ENCODE peak calls at places on chromosomes 4 and X, in seven cellular contexts. One of them, this sample, is unnamed.

GRCh38 chrX:132909643-132910042 is 48.8 kb downstream of the HS6ST2 start:
- DNase-seq in fibroblast of mammary gland: peak
- DNase-seq in MCF 10A: peak
- DNase-seq in mucosa of descending colon: no peak
- DNase-seq in lower leg skin: no peak
- DNase-seq in GM06990: no peak
- DNase-seq in pancreas: no peak
- DNase-seq in this sample: no peak

GRCh38 chrX:65985922-65986588 is 53.8 kb downstream of the VSIG4 start:
- DNase-seq in fibroblast of mammary gland: peak
- DNase-seq in MCF 10A: peak
- DNase-seq in mucosa of descending colon: peak
- DNase-seq in lower leg skin: no peak
- DNase-seq in GM06990: peak
- DNase-seq in pancreas: peak
- DNase-seq in this sample: no peak

GRCh38 chr4:74661427-74662171 is 132.7 kb downstream of the BTC start:
- DNase-seq in fibroblast of mammary gland: peak
- DNase-seq in MCF 10A: peak
- DNase-seq in mucosa of descending colon: no peak
- DNase-seq in lower leg skin: no peak
- DNase-seq in GM06990: no peak
- DNase-seq in pancreas: no peak
- DNase-seq in this sample: no peak

GRCh38 chr4:161604516-161605300 is 559.1 kb downstream of the FSTL5 start:
- DNase-seq in fibroblast of mammary gland: no peak
- DNase-seq in MCF 10A: no peak
- DNase-seq in mucosa of descending colon: no peak
- DNase-seq in lower leg skin: no peak
- DNase-seq in GM06990: no peak
- DNase-seq in pancreas: no peak
- DNase-seq in this sample: no peak

GRCh38 chrX:124217289-124218251 is 114.9 kb upstream of the TEX13D start:
- DNase-seq in fibroblast of mammary gland: no peak
- DNase-seq in MCF 10A: no peak
- DNase-seq in mucosa of descending colon: peak
- DNase-seq in lower leg skin: no peak
- DNase-seq in GM06990: peak
- DNase-seq in pancreas: no peak
- DNase-seq in this sample: no peak

GRCh38 chrX:154505726-154506125 is 10.3 kb downstream of the FAM3A start:
- DNase-seq in fibroblast of mammary gland: peak
- DNase-seq in MCF 10A: peak
- DNase-seq in mucosa of descending colon: no peak
- DNase-seq in lower leg skin: no peak
- DNase-seq in GM06990: no peak
- DNase-seq in pancreas: no peak
- DNase-seq in this sample: no peak

GRCh38 chrX:118675336-118675965 is 52.0 kb upstream of the IL13RA1 start:
- DNase-seq in fibroblast of mammary gland: no peak
- DNase-seq in MCF 10A: no peak
- DNase-seq in mucosa of descending colon: no peak
- DNase-seq in lower leg skin: no peak
- DNase-seq in GM06990: no peak
- DNase-seq in pancreas: no peak
- DNase-seq in this sample: no peak

GRCh38 chr4:175927121-175927520 is 115.1 kb upstream of the GPM6A start:
- DNase-seq in fibroblast of mammary gland: no peak
- DNase-seq in MCF 10A: peak
- DNase-seq in mucosa of descending colon: no peak
- DNase-seq in lower leg skin: no peak
- DNase-seq in GM06990: peak
- DNase-seq in pancreas: no peak
- DNase-seq in this sample: no peak

GRCh38 chr4:53185853-53186590 is 179.8 kb downstream of the SCFD2 start:
- DNase-seq in fibroblast of mammary gland: peak
- DNase-seq in MCF 10A: no peak
- DNase-seq in mucosa of descending colon: no peak
- DNase-seq in lower leg skin: no peak
- DNase-seq in GM06990: no peak
- DNase-seq in pancreas: no peak
- DNase-seq in this sample: no peak

GRCh38 chr4:74418063-74418670 is 26.8 kb upstream of the AREG start:
- DNase-seq in fibroblast of mammary gland: peak
- DNase-seq in MCF 10A: peak
- DNase-seq in mucosa of descending colon: peak
- DNase-seq in lower leg skin: no peak
- DNase-seq in GM06990: no peak
- DNase-seq in pancreas: no peak
- DNase-seq in this sample: no peak

GRCh38 chrX:11724122-11725017 is 33.7 kb upstream of the MSL3 start:
- DNase-seq in fibroblast of mammary gland: peak
- DNase-seq in MCF 10A: peak
- DNase-seq in mucosa of descending colon: peak
- DNase-seq in lower leg skin: no peak
- DNase-seq in GM06990: no peak
- DNase-seq in pancreas: peak
- DNase-seq in this sample: no peak

GRCh38 chr4:9875516-9875915 is 94.1 kb downstream of the DRD5 start:
- DNase-seq in fibroblast of mammary gland: no peak
- DNase-seq in MCF 10A: no peak
- DNase-seq in mucosa of descending colon: no peak
- DNase-seq in lower leg skin: no peak
- DNase-seq in GM06990: no peak
- DNase-seq in pancreas: no peak
- DNase-seq in this sample: no peak

GRCh38 chrX:24963823-24964222 is 51.9 kb downstream of the ARX start:
- DNase-seq in fibroblast of mammary gland: no peak
- DNase-seq in MCF 10A: peak
- DNase-seq in mucosa of descending colon: no peak
- DNase-seq in lower leg skin: no peak
- DNase-seq in GM06990: no peak
- DNase-seq in pancreas: no peak
- DNase-seq in this sample: no peak

GRCh38 chr4:151195801-151196200 is 81.2 kb upstream of the PRSS48 start:
- DNase-seq in fibroblast of mammary gland: peak
- DNase-seq in MCF 10A: peak
- DNase-seq in mucosa of descending colon: no peak
- DNase-seq in lower leg skin: no peak
- DNase-seq in GM06990: no peak
- DNase-seq in pancreas: no peak
- DNase-seq in this sample: no peak

GRCh38 chrX:154526901-154527675 is 11.1 kb upstream of the FAM3A start:
- DNase-seq in fibroblast of mammary gland: peak
- DNase-seq in MCF 10A: peak
- DNase-seq in mucosa of descending colon: peak
- DNase-seq in lower leg skin: peak
- DNase-seq in GM06990: peak
- DNase-seq in pancreas: peak
- DNase-seq in this sample: no peak

GRCh38 chrX:152640039-152640818 is 2.5 kb downstream of the GABRQ start:
- DNase-seq in fibroblast of mammary gland: peak
- DNase-seq in MCF 10A: peak
- DNase-seq in mucosa of descending colon: no peak
- DNase-seq in lower leg skin: no peak
- DNase-seq in GM06990: no peak
- DNase-seq in pancreas: no peak
- DNase-seq in this sample: no peak

GRCh38 chr4:152640058-152640921 is 39.5 kb downstream of the TMEM154 start:
- DNase-seq in fibroblast of mammary gland: peak
- DNase-seq in MCF 10A: peak
- DNase-seq in mucosa of descending colon: no peak
- DNase-seq in lower leg skin: no peak
- DNase-seq in GM06990: no peak
- DNase-seq in pancreas: peak
- DNase-seq in this sample: no peak

GRCh38 chr4:171538601-171539100 is 274.6 kb upstream of the GALNTL6 start:
- DNase-seq in fibroblast of mammary gland: no peak
- DNase-seq in MCF 10A: peak
- DNase-seq in mucosa of descending colon: no peak
- DNase-seq in lower leg skin: no peak
- DNase-seq in GM06990: no peak
- DNase-seq in pancreas: no peak
- DNase-seq in this sample: no peak

GRCh38 chrX:7253565-7253964 is 105.6 kb upstream of the PUDP start:
- DNase-seq in fibroblast of mammary gland: no peak
- DNase-seq in MCF 10A: no peak
- DNase-seq in mucosa of descending colon: no peak
- DNase-seq in lower leg skin: no peak
- DNase-seq in GM06990: no peak
- DNase-seq in pancreas: no peak
- DNase-seq in this sample: no peak

GRCh38 chrX:12741416-12741815 is 49.8 kb upstream of the PRPS2 start:
- DNase-seq in fibroblast of mammary gland: peak
- DNase-seq in MCF 10A: peak
- DNase-seq in mucosa of descending colon: no peak
- DNase-seq in lower leg skin: no peak
- DNase-seq in GM06990: no peak
- DNase-seq in pancreas: no peak
- DNase-seq in this sample: no peak

GRCh38 chr4:38290914-38291313 is 330.7 kb downstream of the PTTG2 start:
- DNase-seq in fibroblast of mammary gland: no peak
- DNase-seq in MCF 10A: no peak
- DNase-seq in mucosa of descending colon: no peak
- DNase-seq in lower leg skin: no peak
- DNase-seq in GM06990: no peak
- DNase-seq in pancreas: no peak
- DNase-seq in this sample: no peak

GRCh38 chr4:40672528-40673522 is 43.2 kb upstream of the RBM47 start:
- DNase-seq in fibroblast of mammary gland: peak
- DNase-seq in MCF 10A: peak
- DNase-seq in mucosa of descending colon: peak
- DNase-seq in lower leg skin: no peak
- DNase-seq in GM06990: peak
- DNase-seq in pancreas: no peak
- DNase-seq in this sample: no peak

GRCh38 chrX:7925867-7926472 is 1.2 kb downstream of the PNPLA4 start:
- DNase-seq in fibroblast of mammary gland: peak
- DNase-seq in MCF 10A: peak
- DNase-seq in mucosa of descending colon: peak
- DNase-seq in lower leg skin: no peak
- DNase-seq in GM06990: peak
- DNase-seq in pancreas: peak
- DNase-seq in this sample: no peak

GRCh38 chr4:189870835-189871234 is 69.8 kb upstream of the FRG1 start:
- DNase-seq in fibroblast of mammary gland: no peak
- DNase-seq in MCF 10A: no peak
- DNase-seq in mucosa of descending colon: no peak
- DNase-seq in lower leg skin: no peak
- DNase-seq in GM06990: no peak
- DNase-seq in pancreas: no peak
- DNase-seq in this sample: no peak

GRCh38 chr4:139841464-139842195 is 176.0 kb downstream of the MGST2 start:
- DNase-seq in fibroblast of mammary gland: no peak
- DNase-seq in MCF 10A: no peak
- DNase-seq in mucosa of descending colon: peak
- DNase-seq in lower leg skin: no peak
- DNase-seq in GM06990: no peak
- DNase-seq in pancreas: peak
- DNase-seq in this sample: no peak
- TF ChIP-seq CTCF in fibroblast of mammary gland: no peak
- TF ChIP-seq CTCF in MCF 10A: no peak
- TF ChIP-seq CTCF in mucosa of descending colon: no peak
- TF ChIP-seq CTCF in lower leg skin: no peak
- TF ChIP-seq CTCF in GM06990: no peak
- TF ChIP-seq CTCF in pancreas: no peak
- TF ChIP-seq CTCF in this sample: no peak

DNA sequence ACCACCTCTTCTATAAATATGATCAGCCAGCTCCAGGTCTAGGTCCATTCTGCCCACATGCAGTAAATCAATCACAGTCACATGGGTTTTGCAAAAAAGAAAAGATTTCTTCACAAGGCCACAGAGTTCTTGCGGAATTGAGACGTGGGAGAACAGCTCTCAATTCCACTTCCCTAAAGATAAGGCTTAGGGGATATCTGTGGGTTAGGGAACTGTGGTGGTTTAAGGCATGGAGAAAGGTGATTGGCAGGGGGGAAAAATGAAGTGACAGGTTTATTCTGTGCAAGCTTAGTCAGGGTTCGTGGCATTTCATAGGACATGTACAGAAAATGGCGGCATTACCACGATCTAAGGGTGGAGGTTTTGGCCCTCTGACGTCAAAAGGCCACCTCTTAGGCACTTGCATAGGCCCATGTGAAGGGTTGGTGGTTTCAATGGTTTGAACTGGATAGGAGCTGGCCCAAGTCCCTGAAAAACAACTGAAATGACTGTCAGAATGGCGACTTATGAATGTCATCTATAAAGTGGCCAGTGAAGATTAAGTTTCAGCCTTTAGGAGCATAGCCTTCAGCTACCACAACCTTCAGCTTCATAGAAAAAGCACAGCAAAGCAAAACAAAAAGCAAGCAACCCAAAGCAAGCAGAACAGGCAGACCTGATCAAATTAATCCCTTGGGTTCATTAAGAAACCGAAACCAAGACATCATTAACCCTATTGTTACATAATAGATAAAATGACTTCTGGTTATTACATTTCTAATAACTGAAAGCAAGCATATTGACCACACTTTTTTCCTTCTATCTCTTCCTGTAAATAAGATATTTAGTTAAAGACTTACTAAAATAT is 289.8 kb upstream of the SFRP2 start:
- DNase-seq in fibroblast of mammary gland: no peak
- DNase-seq in MCF 10A: no peak
- DNase-seq in mucosa of descending colon: no peak
- DNase-seq in lower leg skin: no peak
- DNase-seq in GM06990: no peak
- DNase-seq in pancreas: no peak
- DNase-seq in this sample: no peak
- TF ChIP-seq CTCF in fibroblast of mammary gland: no peak
- TF ChIP-seq CTCF in MCF 10A: no peak
- TF ChIP-seq CTCF in mucosa of descending colon: no peak
- TF ChIP-seq CTCF in lower leg skin: no peak
- TF ChIP-seq CTCF in GM06990: no peak
- TF ChIP-seq CTCF in pancreas: no peak
- TF ChIP-seq CTCF in this sample: no peak

DNA sequence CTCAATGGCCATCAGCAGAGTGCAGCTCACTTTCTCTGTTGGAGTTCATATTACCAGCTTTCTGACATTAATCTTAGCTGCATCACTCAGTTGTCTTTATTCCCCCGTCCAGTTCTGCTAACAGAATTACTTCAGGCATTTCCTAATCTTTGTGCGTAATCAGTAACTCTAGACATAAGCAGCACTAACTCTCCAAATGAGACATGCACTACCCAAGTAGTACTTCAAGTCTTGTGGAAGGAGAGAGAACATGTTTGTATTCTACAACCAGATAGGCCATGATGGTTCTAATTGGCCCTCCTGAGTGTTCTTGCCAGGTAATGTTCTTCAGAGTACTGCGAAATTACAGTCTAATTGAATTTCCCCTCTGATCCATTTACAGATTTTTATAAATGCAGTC is 448.5 kb upstream of the RPS6KA3 start:
- DNase-seq in fibroblast of mammary gland: no peak
- DNase-seq in MCF 10A: no peak
- DNase-seq in mucosa of descending colon: no peak
- DNase-seq in lower leg skin: no peak
- DNase-seq in GM06990: no peak
- DNase-seq in pancreas: no peak
- DNase-seq in this sample: no peak
- TF ChIP-seq CTCF in fibroblast of mammary gland: no peak
- TF ChIP-seq CTCF in MCF 10A: no peak
- TF ChIP-seq CTCF in mucosa of descending colon: no peak
- TF ChIP-seq CTCF in lower leg skin: no peak
- TF ChIP-seq CTCF in GM06990: no peak
- TF ChIP-seq CTCF in pancreas: no peak
- TF ChIP-seq CTCF in this sample: no peak

GRCh38 chrX:43349363-43349762 is 306.7 kb upstream of the MAOA start:
- DNase-seq in fibroblast of mammary gland: peak
- DNase-seq in MCF 10A: peak
- DNase-seq in mucosa of descending colon: peak
- DNase-seq in lower leg skin: no peak
- DNase-seq in GM06990: no peak
- DNase-seq in pancreas: peak
- DNase-seq in this sample: no peak
- TF ChIP-seq CTCF in fibroblast of mammary gland: peak
- TF ChIP-seq CTCF in MCF 10A: peak
- TF ChIP-seq CTCF in mucosa of descending colon: no peak
- TF ChIP-seq CTCF in lower leg skin: no peak
- TF ChIP-seq CTCF in GM06990: peak
- TF ChIP-seq CTCF in pancreas: peak
- TF ChIP-seq CTCF in this sample: peak